ENCODE peak calls at places on chromosomes 12 and 14, in four cellular contexts. One of them, this sample, is unnamed. For H3K27me3 and H3K9me3, the result is how much of the 10 kb centered on the place peaks cover.

GRCh38 chr12:30753761-30754382 is 879 bp downstream of the CAPRIN2 start:
- DNase-seq in breast epithelium: no peak
- DNase-seq in lower lobe of right lung: no peak
- DNase-seq in body of pancreas: no peak
- DNase-seq in this sample: no peak

GRCh38 chr14:26839481-26839880 is 241.6 kb upstream of the NOVA1 start:
- DNase-seq in breast epithelium: no peak
- DNase-seq in lower lobe of right lung: no peak
- DNase-seq in body of pancreas: no peak
- DNase-seq in this sample: no peak

GRCh38 chr12:9674226-9674590 is 4.7 kb downstream of the CLEC2D start:
- DNase-seq in breast epithelium: no peak
- DNase-seq in lower lobe of right lung: no peak
- DNase-seq in body of pancreas: no peak
- DNase-seq in this sample: no peak

GRCh38 chr12:116495260-116495659 is 63.9 kb upstream of the MAP1LC3B2 start:
- DNase-seq in breast epithelium: peak
- DNase-seq in lower lobe of right lung: no peak
- DNase-seq in body of pancreas: no peak
- DNase-seq in this sample: no peak

GRCh38 chr12:92070864-92071445 is 74.7 kb downstream of the BTG1 start:
- DNase-seq in breast epithelium: no peak
- DNase-seq in lower lobe of right lung: no peak
- DNase-seq in body of pancreas: peak
- DNase-seq in this sample: no peak

GRCh38 chr12:85457026-85457425 is 177.0 kb downstream of the ALX1 start:
- DNase-seq in breast epithelium: no peak
- DNase-seq in lower lobe of right lung: no peak
- DNase-seq in body of pancreas: no peak
- DNase-seq in this sample: no peak

GRCh38 chr14:84036863-84037262 is 1493.1 kb upstream of the FLRT2 start:
- DNase-seq in breast epithelium: no peak
- DNase-seq in lower lobe of right lung: no peak
- DNase-seq in body of pancreas: no peak
- DNase-seq in this sample: no peak

GRCh38 chr14:102945346-102946130 is 23.1 kb downstream of the AMN start:
- DNase-seq in breast epithelium: no peak
- DNase-seq in lower lobe of right lung: peak
- DNase-seq in body of pancreas: no peak
- DNase-seq in this sample: no peak

GRCh38 chr12:71594214-71594948 is 69.3 kb downstream of the ZFC3H1 start:
- DNase-seq in breast epithelium: no peak
- DNase-seq in lower lobe of right lung: no peak
- DNase-seq in body of pancreas: peak
- DNase-seq in this sample: peak

GRCh38 chr14:61662437-61663311 is 32.6 kb upstream of the HIF1A start:
- DNase-seq in breast epithelium: no peak
- DNase-seq in lower lobe of right lung: no peak
- DNase-seq in body of pancreas: peak
- DNase-seq in this sample: peak

GRCh38 chr12:109919466-109919865 is 19.4 kb downstream of the TCHP start:
- DNase-seq in breast epithelium: no peak
- DNase-seq in lower lobe of right lung: no peak
- DNase-seq in body of pancreas: no peak
- DNase-seq in this sample: no peak

GRCh38 chr12:49921299-49921698 is 17.6 kb upstream of the FAIM2 start:
- DNase-seq in breast epithelium: no peak
- DNase-seq in lower lobe of right lung: no peak
- DNase-seq in body of pancreas: no peak
- DNase-seq in this sample: no peak

GRCh38 chr12:92675092-92675865 is 27.5 kb upstream of the PLEKHG7 start:
- DNase-seq in breast epithelium: no peak
- DNase-seq in lower lobe of right lung: no peak
- DNase-seq in body of pancreas: no peak
- DNase-seq in this sample: no peak

GRCh38 chr12:27709932-27710591 is 570 bp upstream of the MRPS35 start:
- DNase-seq in breast epithelium: no peak
- DNase-seq in lower lobe of right lung: no peak
- DNase-seq in body of pancreas: peak
- DNase-seq in this sample: no peak
- H3K4me3 ChIP-seq in breast epithelium: peak
- H3K4me3 ChIP-seq in lower lobe of right lung: peak
- H3K4me3 ChIP-seq in body of pancreas: peak
- H3K4me3 ChIP-seq in this sample: peak

GRCh38 chr14:21025374-21026151 is 702 bp upstream of the NDRG2 start:
- DNase-seq in breast epithelium: peak
- DNase-seq in lower lobe of right lung: peak
- DNase-seq in body of pancreas: peak
- DNase-seq in this sample: no peak
- H3K27me3 ChIP-seq in breast epithelium: under half
- H3K27me3 ChIP-seq in lower lobe of right lung: under half
- H3K27me3 ChIP-seq in body of pancreas: under half
- H3K27me3 ChIP-seq in this sample: under half

GRCh38 chr12:82209533-82209932 is 148.7 kb downstream of the CCDC59 start:
- DNase-seq in breast epithelium: no peak
- DNase-seq in lower lobe of right lung: peak
- DNase-seq in body of pancreas: no peak
- DNase-seq in this sample: no peak
- H3K9me3 ChIP-seq in breast epithelium: under half
- H3K9me3 ChIP-seq in lower lobe of right lung: under half
- H3K9me3 ChIP-seq in body of pancreas: under half
- H3K9me3 ChIP-seq in this sample: under half

DNA sequence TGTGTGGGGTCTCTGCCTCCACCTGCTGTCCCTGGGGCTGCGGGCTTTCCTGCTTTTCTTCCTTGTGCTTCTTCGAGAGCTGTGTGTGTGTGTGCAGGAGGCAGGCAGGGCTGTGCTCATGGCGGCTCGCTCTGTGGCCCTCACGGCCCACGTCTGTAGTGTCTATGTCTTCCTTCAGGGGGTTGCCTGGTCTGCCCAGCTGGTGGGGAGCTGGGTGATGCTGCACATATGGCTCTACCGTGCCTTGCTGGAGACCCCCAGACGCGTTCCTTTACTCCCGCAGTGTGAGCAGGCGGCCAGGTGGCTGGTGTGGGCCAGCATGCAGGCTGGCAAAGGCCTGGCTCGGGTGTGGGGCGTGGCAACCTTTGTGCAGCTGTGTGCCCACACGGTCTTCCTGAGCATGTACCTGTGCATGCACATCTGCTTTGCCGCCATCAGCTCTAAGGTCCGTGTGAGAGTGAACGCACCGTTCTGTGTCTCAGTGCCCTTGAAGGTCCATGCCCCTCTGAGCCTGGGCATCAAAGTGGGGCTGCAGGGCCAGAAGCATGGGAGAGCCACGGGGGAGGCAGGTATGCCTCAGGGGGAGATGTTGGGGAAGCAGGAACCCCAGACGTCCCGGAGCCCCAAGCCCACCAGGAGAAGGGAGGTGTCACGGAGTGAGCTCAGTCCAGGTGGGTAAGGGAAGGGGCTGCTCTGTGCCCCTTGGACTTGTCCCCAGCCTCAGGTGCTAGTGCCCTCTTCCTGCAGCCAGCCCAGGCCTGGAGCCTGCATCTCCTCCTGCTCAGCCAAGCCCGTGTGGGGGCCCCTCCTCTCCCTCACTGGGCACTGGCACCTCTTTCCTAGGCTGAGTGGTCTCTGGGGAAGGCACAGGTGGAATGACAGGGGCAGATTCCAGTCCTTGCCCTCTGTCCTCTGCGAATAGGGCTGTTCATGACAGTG is 26.4 kb downstream of the CLSTN3 start:
- DNase-seq in breast epithelium: no peak
- DNase-seq in lower lobe of right lung: no peak
- DNase-seq in body of pancreas: no peak
- DNase-seq in this sample: no peak
- H3K4me3 ChIP-seq in breast epithelium: peak
- H3K4me3 ChIP-seq in lower lobe of right lung: peak
- H3K4me3 ChIP-seq in body of pancreas: no peak
- H3K4me3 ChIP-seq in this sample: no peak

GRCh38 chr14:104568620-104569019 is 10.9 kb upstream of the C14orf180 start:
- DNase-seq in breast epithelium: no peak
- DNase-seq in lower lobe of right lung: no peak
- DNase-seq in body of pancreas: no peak
- DNase-seq in this sample: no peak
- H3K27me3 ChIP-seq in breast epithelium: half or more
- H3K27me3 ChIP-seq in lower lobe of right lung: half or more
- H3K27me3 ChIP-seq in body of pancreas: under half
- H3K27me3 ChIP-seq in this sample: under half

GRCh38 chr12:107778383-107779015 is 4.0 kb downstream of the ASCL4 start:
- DNase-seq in breast epithelium: no peak
- DNase-seq in lower lobe of right lung: no peak
- DNase-seq in body of pancreas: no peak
- DNase-seq in this sample: no peak

GRCh38 chr12:107783406-107784376 is 9.2 kb downstream of the ASCL4 start:
- DNase-seq in breast epithelium: no peak
- DNase-seq in lower lobe of right lung: no peak
- DNase-seq in body of pancreas: no peak
- DNase-seq in this sample: no peak

GRCh38 chr12:107782067-107782466 is 7.6 kb downstream of the ASCL4 start:
- DNase-seq in breast epithelium: no peak
- DNase-seq in lower lobe of right lung: no peak
- DNase-seq in body of pancreas: no peak
- DNase-seq in this sample: no peak

GRCh38 chr12:107779077-107779840 is 4.8 kb downstream of the ASCL4 start:
- DNase-seq in breast epithelium: no peak
- DNase-seq in lower lobe of right lung: no peak
- DNase-seq in body of pancreas: no peak
- DNase-seq in this sample: no peak

GRCh38 chr12:107780298-107780697 is 5.8 kb downstream of the ASCL4 start:
- DNase-seq in breast epithelium: no peak
- DNase-seq in lower lobe of right lung: no peak
- DNase-seq in body of pancreas: no peak
- DNase-seq in this sample: no peak
- H3K9me3 ChIP-seq in breast epithelium: under half
- H3K9me3 ChIP-seq in lower lobe of right lung: under half
- H3K9me3 ChIP-seq in body of pancreas: under half
- H3K9me3 ChIP-seq in this sample: under half

DNA sequence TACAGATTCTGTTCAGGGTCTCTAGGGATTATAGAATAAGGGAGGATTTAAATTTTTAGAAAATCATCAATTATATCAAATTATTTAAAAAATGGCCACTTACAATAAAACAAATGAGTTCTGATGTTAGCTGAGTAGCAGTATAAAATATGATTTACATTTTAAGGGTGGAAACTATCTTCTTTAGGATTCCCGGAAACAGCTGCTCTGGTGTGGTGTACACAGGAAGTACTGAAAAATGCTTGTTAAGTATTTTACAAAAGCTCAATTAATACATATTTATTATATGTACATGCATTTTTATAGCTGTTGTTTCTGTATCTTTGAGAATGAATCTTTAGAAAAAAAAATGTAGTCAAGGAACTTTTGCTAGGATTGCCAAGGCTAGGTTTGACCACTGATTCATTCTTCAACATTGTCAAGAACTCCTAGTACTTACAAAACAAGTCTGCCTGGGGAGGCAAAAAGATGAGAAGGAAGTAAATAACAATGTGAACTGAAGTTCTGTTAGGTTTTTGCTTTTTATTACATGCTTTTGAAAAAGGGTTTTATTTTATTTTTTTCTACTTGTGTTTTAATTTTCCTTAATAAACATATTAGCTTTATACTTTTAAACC is 48.0 kb downstream of the ARF6 start:
- DNase-seq in breast epithelium: no peak
- DNase-seq in lower lobe of right lung: no peak
- DNase-seq in body of pancreas: no peak
- DNase-seq in this sample: no peak
- H3K4me3 ChIP-seq in breast epithelium: no peak
- H3K4me3 ChIP-seq in lower lobe of right lung: no peak
- H3K4me3 ChIP-seq in body of pancreas: no peak
- H3K4me3 ChIP-seq in this sample: no peak

GRCh38 chr12:120240495-120240833 is 25.1 kb downstream of the PXN start:
- DNase-seq in breast epithelium: no peak
- DNase-seq in lower lobe of right lung: no peak
- DNase-seq in body of pancreas: no peak
- DNase-seq in this sample: no peak

GRCh38 chr12:120238839-120239445 is 26.6 kb downstream of the PXN start:
- DNase-seq in breast epithelium: no peak
- DNase-seq in lower lobe of right lung: no peak
- DNase-seq in body of pancreas: no peak
- DNase-seq in this sample: no peak

GRCh38 chr12:120236124-120236398 is 29.5 kb downstream of the PXN start:
- DNase-seq in breast epithelium: no peak
- DNase-seq in lower lobe of right lung: no peak
- DNase-seq in body of pancreas: no peak
- DNase-seq in this sample: no peak

GRCh38 chr12:120239776-120240494 is 25.6 kb downstream of the PXN start:
- DNase-seq in breast epithelium: no peak
- DNase-seq in lower lobe of right lung: no peak
- DNase-seq in body of pancreas: no peak
- DNase-seq in this sample: no peak

GRCh38 chr12:120238224-120238616 is 27.3 kb downstream of the PXN start:
- DNase-seq in breast epithelium: no peak
- DNase-seq in lower lobe of right lung: no peak
- DNase-seq in body of pancreas: no peak
- DNase-seq in this sample: no peak
- H3K27me3 ChIP-seq in breast epithelium: under half
- H3K27me3 ChIP-seq in lower lobe of right lung: under half
- H3K27me3 ChIP-seq in body of pancreas: under half
- H3K27me3 ChIP-seq in this sample: under half

GRCh38 chr12:130501821-130502220 is 164.1 kb downstream of the PIWIL1 start:
- DNase-seq in breast epithelium: no peak
- DNase-seq in lower lobe of right lung: no peak
- DNase-seq in body of pancreas: no peak
- DNase-seq in this sample: no peak

GRCh38 chr12:130506844-130507243 is 169.2 kb downstream of the PIWIL1 start:
- DNase-seq in breast epithelium: no peak
- DNase-seq in lower lobe of right lung: no peak
- DNase-seq in body of pancreas: no peak
- DNase-seq in this sample: no peak

GRCh38 chr12:130504836-130505175 is 167.1 kb downstream of the PIWIL1 start:
- DNase-seq in breast epithelium: no peak
- DNase-seq in lower lobe of right lung: no peak
- DNase-seq in body of pancreas: no peak
- DNase-seq in this sample: no peak

GRCh38 chr12:130500835-130501330 is 163.2 kb downstream of the PIWIL1 start:
- DNase-seq in breast epithelium: no peak
- DNase-seq in lower lobe of right lung: no peak
- DNase-seq in body of pancreas: no peak
- DNase-seq in this sample: no peak

DNA sequence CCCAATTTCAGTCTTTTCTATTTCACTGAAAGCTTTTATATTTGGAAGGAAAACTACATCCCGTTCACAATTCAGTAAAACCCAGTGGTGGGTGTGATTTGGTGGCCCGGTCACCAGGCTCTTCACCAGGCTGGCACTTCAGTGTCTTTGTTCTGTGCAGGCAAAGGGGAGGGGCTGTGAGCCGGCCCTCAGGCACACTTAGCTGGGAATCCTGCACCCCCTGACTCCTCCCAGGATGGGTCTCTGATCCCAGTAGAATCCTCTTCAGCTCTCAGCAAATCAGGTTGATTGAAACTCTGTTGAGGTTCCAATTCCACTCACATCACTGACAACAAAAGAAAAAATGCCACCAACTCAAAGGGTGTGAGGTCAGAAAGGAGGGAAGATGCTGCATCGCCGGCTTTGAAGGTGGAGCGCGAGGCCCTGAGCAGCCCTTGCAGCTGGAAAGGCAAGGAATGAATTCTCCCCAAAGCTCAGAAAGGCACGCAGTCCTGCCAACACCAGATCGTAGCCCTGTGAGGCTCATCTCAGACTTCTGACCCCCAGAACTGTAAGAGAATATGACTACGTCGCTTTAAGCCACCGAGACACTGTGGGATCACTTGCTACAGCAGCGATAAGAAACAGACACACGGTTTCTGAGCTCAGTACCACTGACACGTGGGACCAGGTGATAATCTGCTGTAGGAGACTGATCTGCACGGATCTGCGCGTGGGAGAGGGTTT is 166.6 kb downstream of the PIWIL1 start:
- DNase-seq in breast epithelium: no peak
- DNase-seq in lower lobe of right lung: no peak
- DNase-seq in body of pancreas: no peak
- DNase-seq in this sample: no peak
- H3K9me3 ChIP-seq in breast epithelium: under half
- H3K9me3 ChIP-seq in lower lobe of right lung: under half
- H3K9me3 ChIP-seq in body of pancreas: under half
- H3K9me3 ChIP-seq in this sample: under half